ENCODE peak calls at places on chromosome 14, in six cellular contexts. Z is RPMI7951; V is keratinocyte; O is non-pigmented ciliary epithelial cell; Q is GM04503; L is effector memory CD8-positive, alpha-beta T cell. P is an unnamed sample.

GRCh38 chr14:95514131-95515079 is 2.0 kb downstream of the SYNE3 start:
- DNase-seq in V (no peak), L (no peak), O (no peak), Q (no peak), Z (no peak), P (peak)

GRCh38 chr14:103319422-103319821 is 14.6 kb upstream of the EIF5 start:
- DNase-seq in Q (no peak), O (no peak), L (no peak), Z (no peak), V (no peak), P (no peak)

GRCh38 chr14:100303179-100303578 is 3.1 kb downstream of the SLC25A29 start:
- DNase-seq in Q (no peak), V (no peak), Z (peak), L (no peak), O (no peak), P (peak)

GRCh38 chr14:30921305-30921704 is 46.9 kb downstream of the COCH start:
- DNase-seq in Q (no peak), L (no peak), O (no peak), Z (no peak), V (no peak), P (no peak)

GRCh38 chr14:70061108-70061507 is 127.6 kb downstream of the SLC8A3 start:
- DNase-seq in Q (no peak), Z (no peak), L (no peak), O (no peak), V (peak), P (no peak)

GRCh38 chr14:67940894-67941455 is 121.4 kb downstream of the RAD51B start:
- DNase-seq in V (no peak), Q (peak), O (no peak), L (no peak), Z (peak), P (no peak)

GRCh38 chr14:37436519-37436918 is 158.5 kb downstream of the FOXA1 start:
- DNase-seq in Q (no peak), O (no peak), V (no peak), L (no peak), Z (no peak), P (no peak)

GRCh38 chr14:35342160-35343010 is 50.2 kb downstream of the PSMA6 start:
- DNase-seq in O (no peak), V (no peak), L (no peak), Z (peak), Q (peak), P (no peak)

GRCh38 chr14:95111507-95112164 is 45.7 kb downstream of the DICER1 start:
- DNase-seq in V (no peak), Q (no peak), L (no peak), O (no peak), Z (no peak), P (no peak)

GRCh38 chr14:74549588-74549987 is 56.0 kb downstream of the ISCA2 start:
- DNase-seq in O (no peak), L (no peak), Q (no peak), Z (peak), V (no peak), P (peak)

GRCh38 chr14:69620211-69620611 is 8.8 kb downstream of the SUSD6 start:
- DNase-seq in O (no peak), Z (no peak), Q (no peak), V (no peak), L (no peak), P (no peak)

GRCh38 chr14:69268223-69268622 is 8.3 kb downstream of the GALNT16 start:
- DNase-seq in Z (peak), Q (peak), O (no peak), V (no peak), L (no peak), P (no peak)

GRCh38 chr14:20469890-20470858 is 968 bp downstream of the PNP start:
- DNase-seq in Z (peak), O (no peak), L (peak), V (no peak), Q (no peak), P (peak)

GRCh38 chr14:75859746-75860145 is 122.0 kb downstream of the TGFB3 start:
- DNase-seq in L (no peak), Q (no peak), O (no peak), V (no peak), Z (no peak), P (no peak)

GRCh38 chr14:89933002-89933401 is 21.5 kb downstream of the EFCAB11 start:
- DNase-seq in L (no peak), Z (no peak), Q (no peak), O (no peak), V (no peak), P (no peak)

GRCh38 chr14:105857223-105857815 is 330.9 kb downstream of the TMEM121 start:
- DNase-seq in O (no peak), Z (no peak), Q (no peak), V (no peak), L (peak), P (no peak)

GRCh38 chr14:105105158-105105557 is 39.9 kb upstream of the GPR132 start:
- DNase-seq in Q (no peak), L (no peak), Z (no peak), V (no peak), O (no peak), P (no peak)

GRCh38 chr14:82905762-82906161 is 1372.1 kb upstream of the SEL1L start:
- DNase-seq in V (no peak), L (no peak), Z (no peak), O (no peak), Q (no peak), P (no peak)

GRCh38 chr14:101410126-101410525 is 151.2 kb upstream of the DIO3 start:
- DNase-seq in Q (no peak), V (no peak), O (no peak), L (no peak), Z (no peak), P (no peak)

GRCh38 chr14:103008768-103009342 is 48.5 kb downstream of the CDC42BPB start:
- DNase-seq in Q (no peak), Z (no peak), L (no peak), V (no peak), O (no peak), P (no peak)

GRCh38 chr14:23360496-23360895 is 4.5 kb downstream of the EFS start:
- DNase-seq in L (no peak), Q (no peak), Z (no peak), O (no peak), V (no peak), P (peak)

GRCh38 chr14:81533212-81533535 is 479 bp downstream of the SEL1L start:
- DNase-seq in L (no peak), O (no peak), Q (no peak), Z (no peak), V (no peak), P (no peak)

GRCh38 chr14:54223978-54224377 is 172.8 kb upstream of the CDKN3 start:
- DNase-seq in V (no peak), Q (no peak), O (no peak), Z (no peak), L (no peak), P (no peak)

GRCh38 chr14:76576047-76576741 is 185.1 kb upstream of the VASH1 start:
- DNase-seq in L (no peak), O (no peak), Q (no peak), V (no peak), Z (no peak), P (no peak)

GRCh38 chr14:50773632-50774541 is 57.1 kb downstream of the NIN start:
- DNase-seq in Q (no peak), L (no peak), O (no peak), V (peak), Z (peak), P (peak)

GRCh38 chr14:104116544-104117340 is 21.6 kb upstream of the KIF26A start:
- DNase-seq in Q (no peak), L (no peak), O (no peak), V (no peak), Z (no peak), P (peak)

GRCh38 chr14:58747181-58747580 is 109.4 kb downstream of the DACT1 start:
- DNase-seq in Q (peak), O (peak), L (no peak), Z (peak), V (no peak), P (no peak)

GRCh38 chr14:31727797-31728196 is 166.6 kb downstream of the NUBPL start:
- DNase-seq in O (no peak), V (no peak), Q (no peak), Z (no peak), L (no peak), P (no peak)

GRCh38 chr14:105865266-105865903 is 339.0 kb downstream of the TMEM121 start:
- DNase-seq in Q (no peak), V (no peak), L (no peak), Z (no peak), O (no peak), P (no peak)

GRCh38 chr14:35138585-35138984 is 16.2 kb downstream of the PRORP start:
- DNase-seq in Q (no peak), O (no peak), L (no peak), V (no peak), Z (no peak), P (no peak)